ENCODE peak calls at places on chromosomes 6 and 20, in eight cellular contexts. G is HCT116, Y is neuronal stem cell, U is mammary epithelial cell, D is IMR-90, M is Karpas-422, F is astrocyte, R is fibroblast of lung. X is an unnamed sample. For H3K4me1, the result is how much of the 10 kb centered on the place peaks cover.

GRCh38 chr6:84665392-84665791 is 99.0 kb downstream of the TBX18 start:
- DNase-seq in G (no peak), Y (no peak), U (no peak), D (peak), M (no peak), F (no peak), R (no peak), X (no peak)

GRCh38 chr6:154450498-154450897 is 60.0 kb downstream of the CNKSR3 start:
- DNase-seq in G (no peak), Y (no peak), U (no peak), D (no peak), M (no peak), F (no peak), R (no peak), X (no peak)

GRCh38 chr6:34273242-34273805 is 24.5 kb upstream of the SMIM29 start:
- DNase-seq in G (no peak), Y (no peak), U (no peak), D (peak), M (peak), F (peak), R (peak), X (no peak)

GRCh38 chr6:9126845-9127560 is 691.7 kb upstream of the SLC35B3 start:
- DNase-seq in G (peak), Y (no peak), U (peak), D (peak), M (no peak), F (peak), R (peak), X (no peak)

GRCh38 chr20:41116282-41116960 is 20.9 kb upstream of the PLCG1 start:
- DNase-seq in G (no peak), Y (no peak), U (no peak), D (no peak), M (no peak), F (no peak), R (no peak), X (no peak)

GRCh38 chr20:34736106-34736505 is 32.0 kb downstream of the TP53INP2 start:
- DNase-seq in G (no peak), Y (no peak), U (no peak), D (no peak), M (no peak), F (no peak), R (no peak), X (no peak)

GRCh38 chr6:125377621-125378020 is 75.9 kb upstream of the HDDC2 start:
- DNase-seq in G (no peak), Y (no peak), U (no peak), D (peak), M (no peak), F (peak), R (peak), X (no peak)

GRCh38 chr6:129110687-129111343 is 227.9 kb downstream of the LAMA2 start:
- DNase-seq in G (no peak), Y (no peak), U (no peak), D (peak), M (no peak), F (no peak), R (no peak), X (no peak)

GRCh38 chr20:10483691-10484090 is 48.6 kb downstream of the SLX4IP start:
- DNase-seq in G (no peak), Y (no peak), U (no peak), D (no peak), M (no peak), F (no peak), R (no peak), X (no peak)

GRCh38 chr6:111724505-111724904 is 118.8 kb upstream of the TRAF3IP2 start:
- DNase-seq in G (no peak), Y (no peak), U (no peak), D (no peak), M (peak), F (no peak), R (no peak), X (peak)

GRCh38 chr20:39039261-39039660 is 77.1 kb downstream of the DHX35 start:
- DNase-seq in G (no peak), Y (no peak), U (no peak), D (no peak), M (no peak), F (no peak), R (no peak), X (no peak)

GRCh38 chr6:10586302-10586701 is 65.2 kb downstream of the GCNT2 start:
- DNase-seq in G (no peak), Y (no peak), U (no peak), D (no peak), M (no peak), F (peak), R (peak), X (no peak)

GRCh38 chr6:44128020-44128917 is 915 bp downstream of the TMEM63B start:
- DNase-seq in G (no peak), Y (no peak), U (peak), D (no peak), M (no peak), F (no peak), R (peak), X (peak)

GRCh38 chr6:166553563-166554271 is 32.8 kb downstream of the RAMACL start:
- DNase-seq in G (no peak), Y (no peak), U (peak), D (peak), M (no peak), F (peak), R (peak), X (no peak)
- H3K4me1 ChIP-seq in G (under half), Y (under half), U (under half), D (under half), M (half or more), F (under half), R (under half), X (under half)

GRCh38 chr6:15739867-15740266 is 77.0 kb upstream of the DTNBP1 start:
- DNase-seq in G (no peak), Y (no peak), U (no peak), D (no peak), M (no peak), F (no peak), R (no peak), X (no peak)
- H2AFZ ChIP-seq in G (no peak), Y (peak), U (no peak), D (no peak), M (no peak), F (no peak), R (no peak), X (no peak)

GRCh38 chr6:167267896-167268528 is 23.1 kb upstream of the UNC93A start:
- DNase-seq in G (no peak), Y (no peak), U (no peak), D (no peak), M (no peak), F (no peak), R (no peak), X (no peak)
- H3K4me1 ChIP-seq in G (under half), Y (under half), U (under half), D (under half), M (under half), F (under half), R (under half), X (under half)

DNA sequence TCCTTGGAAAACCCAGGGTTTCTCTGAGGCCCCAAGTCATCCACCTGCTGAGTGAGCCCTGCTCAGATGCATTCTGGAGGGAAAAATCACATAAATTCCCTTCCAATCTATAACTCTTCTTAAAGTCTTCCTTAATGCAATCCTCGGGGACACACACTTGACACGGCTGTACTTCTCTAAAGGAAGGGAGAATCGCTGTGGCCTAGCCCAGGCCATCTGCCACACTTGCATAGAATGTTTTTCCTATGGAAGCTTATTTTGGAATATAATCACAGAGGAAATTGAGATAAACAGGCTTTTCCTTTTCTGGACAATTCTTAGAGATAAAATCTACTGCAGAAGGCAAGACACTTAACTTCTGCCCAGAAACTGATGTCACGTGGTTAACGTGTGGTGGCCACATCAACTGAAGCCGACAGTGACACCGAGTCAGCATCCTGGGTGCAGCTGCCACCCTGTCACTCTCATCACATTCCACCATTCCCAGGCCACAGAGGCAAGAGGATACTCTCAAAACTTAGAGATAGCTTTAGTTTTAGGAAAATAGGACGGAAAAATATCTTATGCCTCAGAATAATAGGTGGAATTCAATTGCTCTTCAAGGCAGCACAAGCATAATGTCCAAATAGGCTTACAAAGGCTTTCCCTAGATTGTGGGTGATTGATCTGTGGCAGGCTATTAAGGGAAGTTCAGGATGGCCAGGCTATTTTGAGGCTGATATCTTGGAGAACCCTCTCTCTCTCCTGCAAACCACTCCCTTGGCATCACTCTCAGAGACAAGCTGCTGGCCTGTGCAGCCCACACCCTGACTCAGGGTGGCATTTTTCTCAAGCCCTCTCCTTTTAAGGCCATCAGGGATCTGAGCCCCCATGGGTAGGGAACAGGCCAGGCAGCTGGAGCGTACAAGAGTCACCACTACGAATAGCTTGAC is 29.6 kb downstream of the PSMB1 start:
- DNase-seq in G (no peak), Y (no peak), U (no peak), D (no peak), M (no peak), F (no peak), R (no peak), X (no peak)
- H2AFZ ChIP-seq in G (no peak), Y (no peak), U (no peak), D (no peak), M (no peak), F (no peak), R (no peak), X (no peak)

GRCh38 chr20:37381621-37382538 is 35.9 kb downstream of the SRC start:
- DNase-seq in G (no peak), Y (no peak), U (no peak), D (no peak), M (peak), F (no peak), R (no peak), X (no peak)
- H3K4me1 ChIP-seq in G (half or more), Y (under half), U (under half), D (under half), M (half or more), F (under half), R (under half), X (under half)

GRCh38 chr20:59933849-59934585 is 580 bp upstream of the SYCP2 start:
- DNase-seq in G (peak), Y (peak), U (peak), D (peak), M (no peak), F (peak), R (peak), X (peak)

GRCh38 chr20:59932616-59933295 is 681 bp downstream of the SYCP2 start:
- DNase-seq in G (no peak), Y (no peak), U (no peak), D (no peak), M (no peak), F (no peak), R (no peak), X (no peak)

GRCh38 chr20:59933296-59933848 is at the start of gene SYCP2:
- DNase-seq in G (no peak), Y (no peak), U (peak), D (no peak), M (no peak), F (no peak), R (peak), X (no peak)

GRCh38 chr20:59935457-59936185 is 2.2 kb upstream of the SYCP2 start:
- DNase-seq in G (no peak), Y (no peak), U (no peak), D (no peak), M (no peak), F (no peak), R (no peak), X (no peak)

GRCh38 chr20:59931511-59932312 is 1.7 kb downstream of the SYCP2 start:
- DNase-seq in G (no peak), Y (no peak), U (no peak), D (no peak), M (no peak), F (no peak), R (no peak), X (no peak)
- H2AFZ ChIP-seq in G (no peak), Y (peak), U (no peak), D (no peak), M (no peak), F (no peak), R (no peak), X (no peak)